ENCODE peak calls at places on chromosomes 12 and 14, in eight cellular contexts. One of them, this sample, is unnamed.

GRCh38 chr12:107526555-107527180 is 158.9 kb upstream of the PWP1 start:
- DNase-seq in Peyer's patch: no peak
- DNase-seq in body of pancreas: no peak
- DNase-seq in stomach: no peak
- DNase-seq in ovary: no peak
- DNase-seq in tibial nerve: no peak
- DNase-seq in heart left ventricle: no peak
- DNase-seq in IMR-90: no peak
- DNase-seq in this sample: no peak

GRCh38 chr14:100296106-100296651 is 10.1 kb downstream of the SLC25A29 start:
- DNase-seq in Peyer's patch: no peak
- DNase-seq in body of pancreas: no peak
- DNase-seq in stomach: no peak
- DNase-seq in ovary: peak; percentile 30
- DNase-seq in tibial nerve: no peak
- DNase-seq in heart left ventricle: peak; percentile 23
- DNase-seq in IMR-90: no peak
- DNase-seq in this sample: peak; percentile 14

GRCh38 chr14:74555476-74556050 is 56.5 kb downstream of the LTBP2 start:
- DNase-seq in Peyer's patch: no peak
- DNase-seq in body of pancreas: no peak
- DNase-seq in stomach: no peak
- DNase-seq in ovary: no peak
- DNase-seq in tibial nerve: no peak
- DNase-seq in heart left ventricle: no peak
- DNase-seq in IMR-90: no peak
- DNase-seq in this sample: peak; percentile 49

GRCh38 chr12:114812858-114813761 is 129.1 kb upstream of the TBX3 start:
- DNase-seq in Peyer's patch: no peak
- DNase-seq in body of pancreas: no peak
- DNase-seq in stomach: no peak
- DNase-seq in ovary: peak; percentile 32
- DNase-seq in tibial nerve: no peak
- DNase-seq in heart left ventricle: no peak
- DNase-seq in IMR-90: peak; percentile 74
- DNase-seq in this sample: no peak

GRCh38 chr12:64452559-64453329 is 824 bp downstream of the TBK1 start:
- DNase-seq in Peyer's patch: no peak
- DNase-seq in body of pancreas: peak; percentile 31
- DNase-seq in stomach: peak; percentile 33
- DNase-seq in ovary: no peak
- DNase-seq in tibial nerve: peak; percentile 12
- DNase-seq in heart left ventricle: no peak
- DNase-seq in IMR-90: peak; percentile 90
- DNase-seq in this sample: no peak

GRCh38 chr12:108649668-108650067 is 16.0 kb upstream of the SELPLG start:
- DNase-seq in Peyer's patch: no peak
- DNase-seq in body of pancreas: no peak
- DNase-seq in stomach: no peak
- DNase-seq in ovary: no peak
- DNase-seq in tibial nerve: no peak
- DNase-seq in heart left ventricle: no peak
- DNase-seq in IMR-90: peak; percentile 94
- DNase-seq in this sample: no peak

GRCh38 chr14:69887740-69888657 is 8.8 kb downstream of the SMOC1 start:
- DNase-seq in Peyer's patch: no peak
- DNase-seq in body of pancreas: peak; percentile 34
- DNase-seq in stomach: no peak
- DNase-seq in ovary: no peak
- DNase-seq in tibial nerve: no peak
- DNase-seq in heart left ventricle: no peak
- DNase-seq in IMR-90: peak; percentile 71
- DNase-seq in this sample: peak; percentile 87

GRCh38 chr14:78259831-78260230 is 89.7 kb downstream of the NRXN3 start:
- DNase-seq in Peyer's patch: no peak
- DNase-seq in body of pancreas: no peak
- DNase-seq in stomach: no peak
- DNase-seq in ovary: no peak
- DNase-seq in tibial nerve: no peak
- DNase-seq in heart left ventricle: no peak
- DNase-seq in IMR-90: no peak
- DNase-seq in this sample: no peak

GRCh38 chr12:64400041-64400440 is 4.2 kb upstream of the XPOT start:
- DNase-seq in Peyer's patch: no peak
- DNase-seq in body of pancreas: no peak
- DNase-seq in stomach: no peak
- DNase-seq in ovary: no peak
- DNase-seq in tibial nerve: no peak
- DNase-seq in heart left ventricle: no peak
- DNase-seq in IMR-90: peak; percentile 68
- DNase-seq in this sample: no peak

GRCh38 chr14:91154851-91155625 is 41.2 kb downstream of the DGLUCY start:
- DNase-seq in Peyer's patch: peak; percentile 25
- DNase-seq in body of pancreas: peak; percentile 78
- DNase-seq in stomach: peak; percentile 64
- DNase-seq in ovary: no peak
- DNase-seq in tibial nerve: peak; percentile 25
- DNase-seq in heart left ventricle: peak; percentile 63
- DNase-seq in IMR-90: peak; percentile 72
- DNase-seq in this sample: no peak

GRCh38 chr14:98018626-98019025 is 1221.4 kb downstream of the VRK1 start:
- DNase-seq in Peyer's patch: no peak
- DNase-seq in body of pancreas: no peak
- DNase-seq in stomach: no peak
- DNase-seq in ovary: no peak
- DNase-seq in tibial nerve: no peak
- DNase-seq in heart left ventricle: no peak
- DNase-seq in IMR-90: no peak
- DNase-seq in this sample: no peak

GRCh38 chr12:49515266-49515665 is 23.6 kb upstream of the KCNH3 start:
- DNase-seq in Peyer's patch: no peak
- DNase-seq in body of pancreas: no peak
- DNase-seq in stomach: no peak
- DNase-seq in ovary: no peak
- DNase-seq in tibial nerve: no peak
- DNase-seq in heart left ventricle: no peak
- DNase-seq in IMR-90: peak; percentile 90
- DNase-seq in this sample: no peak

GRCh38 chr12:34345801-34346200 is 323.5 kb downstream of the ALG10 start:
- DNase-seq in Peyer's patch: no peak
- DNase-seq in body of pancreas: no peak
- DNase-seq in stomach: no peak
- DNase-seq in ovary: no peak
- DNase-seq in tibial nerve: no peak
- DNase-seq in heart left ventricle: no peak
- DNase-seq in IMR-90: no peak
- DNase-seq in this sample: no peak

GRCh38 chr12:34347367-34347766 is 325.1 kb downstream of the ALG10 start:
- DNase-seq in Peyer's patch: no peak
- DNase-seq in body of pancreas: no peak
- DNase-seq in stomach: no peak
- DNase-seq in ovary: no peak
- DNase-seq in tibial nerve: no peak
- DNase-seq in heart left ventricle: no peak
- DNase-seq in IMR-90: no peak
- DNase-seq in this sample: no peak

GRCh38 chr12:34348064-34348463 is 325.8 kb downstream of the ALG10 start:
- DNase-seq in Peyer's patch: no peak
- DNase-seq in body of pancreas: no peak
- DNase-seq in stomach: no peak
- DNase-seq in ovary: no peak
- DNase-seq in tibial nerve: no peak
- DNase-seq in heart left ventricle: no peak
- DNase-seq in IMR-90: no peak
- DNase-seq in this sample: no peak

GRCh38 chr12:34344851-34345522 is 322.7 kb downstream of the ALG10 start:
- DNase-seq in Peyer's patch: no peak
- DNase-seq in body of pancreas: no peak
- DNase-seq in stomach: no peak
- DNase-seq in ovary: no peak
- DNase-seq in tibial nerve: no peak
- DNase-seq in heart left ventricle: no peak
- DNase-seq in IMR-90: no peak
- DNase-seq in this sample: no peak

GRCh38 chr12:34346372-34347034 is 324.2 kb downstream of the ALG10 start:
- DNase-seq in Peyer's patch: no peak
- DNase-seq in body of pancreas: no peak
- DNase-seq in stomach: no peak
- DNase-seq in ovary: no peak
- DNase-seq in tibial nerve: no peak
- DNase-seq in heart left ventricle: no peak
- DNase-seq in IMR-90: no peak
- DNase-seq in this sample: no peak
- H3K9me3 ChIP-seq in Peyer's patch: peaks cover 32% of the 10 kb centered on the region
- H3K9me3 ChIP-seq in body of pancreas: peaks cover 17% of the 10 kb centered on the region
- H3K9me3 ChIP-seq in stomach: peaks cover 38% of the 10 kb centered on the region
- H3K9me3 ChIP-seq in ovary: no peaks in the 10 kb centered on the region
- H3K9me3 ChIP-seq in tibial nerve: peaks cover 99% of the 10 kb centered on the region
- H3K9me3 ChIP-seq in heart left ventricle: no peaks in the 10 kb centered on the region
- H3K9me3 ChIP-seq in IMR-90: peaks cover 24% of the 10 kb centered on the region
- H3K9me3 ChIP-seq in this sample: no peaks in the 10 kb centered on the region

DNA sequence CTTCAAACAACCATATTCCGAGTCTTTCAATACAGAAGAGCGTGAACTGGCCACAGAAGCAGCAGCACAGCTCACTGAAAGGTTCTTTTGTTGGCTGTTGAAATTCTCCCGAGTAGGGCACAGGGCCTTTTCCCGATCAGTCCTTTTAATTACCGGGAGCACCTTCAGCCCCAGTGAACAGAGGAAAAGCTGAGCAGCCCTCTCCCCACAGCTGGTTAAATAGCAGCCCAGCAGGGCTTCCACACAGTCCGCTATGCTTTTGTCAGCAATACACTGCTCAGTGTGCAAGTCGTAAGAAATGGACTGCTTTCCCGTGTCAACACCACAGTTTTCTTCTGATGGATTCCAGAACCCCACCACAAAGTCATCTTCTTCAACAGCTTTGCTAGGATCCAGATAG is 61.3 kb downstream of the DICER1 start:
- DNase-seq in Peyer's patch: no peak
- DNase-seq in body of pancreas: no peak
- DNase-seq in stomach: no peak
- DNase-seq in ovary: no peak
- DNase-seq in tibial nerve: no peak
- DNase-seq in heart left ventricle: no peak
- DNase-seq in IMR-90: no peak
- DNase-seq in this sample: no peak
- H3K27ac ChIP-seq in Peyer's patch: no peak overlapping the region
- H3K27ac ChIP-seq in body of pancreas: no peak overlapping the region
- H3K27ac ChIP-seq in stomach: no peak overlapping the region
- H3K27ac ChIP-seq in ovary: no peak overlapping the region
- H3K27ac ChIP-seq in tibial nerve: peak overlapping the region; percentile 27
- H3K27ac ChIP-seq in heart left ventricle: no peak overlapping the region
- H3K27ac ChIP-seq in IMR-90: no peak overlapping the region
- H3K27ac ChIP-seq in this sample: no peak overlapping the region

GRCh38 chr12:124111006-124111405 is 138.0 kb downstream of the ZNF664 start:
- DNase-seq in Peyer's patch: no peak
- DNase-seq in body of pancreas: no peak
- DNase-seq in stomach: no peak
- DNase-seq in ovary: no peak
- DNase-seq in tibial nerve: no peak
- DNase-seq in heart left ventricle: no peak
- DNase-seq in IMR-90: no peak
- DNase-seq in this sample: no peak

GRCh38 chr12:124107299-124107698 is 134.3 kb downstream of the ZNF664 start:
- DNase-seq in Peyer's patch: no peak
- DNase-seq in body of pancreas: no peak
- DNase-seq in stomach: no peak
- DNase-seq in ovary: no peak
- DNase-seq in tibial nerve: no peak
- DNase-seq in heart left ventricle: no peak
- DNase-seq in IMR-90: no peak
- DNase-seq in this sample: no peak

GRCh38 chr12:124105546-124105945 is 132.5 kb downstream of the ZNF664 start:
- DNase-seq in Peyer's patch: no peak
- DNase-seq in body of pancreas: no peak
- DNase-seq in stomach: no peak
- DNase-seq in ovary: no peak
- DNase-seq in tibial nerve: no peak
- DNase-seq in heart left ventricle: no peak
- DNase-seq in IMR-90: no peak
- DNase-seq in this sample: no peak

GRCh38 chr12:124110372-124110883 is 137.4 kb downstream of the ZNF664 start:
- DNase-seq in Peyer's patch: no peak
- DNase-seq in body of pancreas: no peak
- DNase-seq in stomach: no peak
- DNase-seq in ovary: no peak
- DNase-seq in tibial nerve: no peak
- DNase-seq in heart left ventricle: no peak
- DNase-seq in IMR-90: no peak
- DNase-seq in this sample: no peak

GRCh38 chr12:124109760-124110159 is 136.7 kb downstream of the ZNF664 start:
- DNase-seq in Peyer's patch: no peak
- DNase-seq in body of pancreas: no peak
- DNase-seq in stomach: peak; percentile 37
- DNase-seq in ovary: no peak
- DNase-seq in tibial nerve: no peak
- DNase-seq in heart left ventricle: no peak
- DNase-seq in IMR-90: peak; percentile 5
- DNase-seq in this sample: no peak
- TF ChIP-seq POLR2A in Peyer's patch: no peak
- TF ChIP-seq POLR2A in body of pancreas: no peak
- TF ChIP-seq POLR2A in stomach: no peak
- TF ChIP-seq POLR2A in ovary: no peak
- TF ChIP-seq POLR2A in tibial nerve: no peak
- TF ChIP-seq POLR2A in heart left ventricle: no peak
- TF ChIP-seq POLR2A in IMR-90: no peak
- TF ChIP-seq POLR2A in this sample: no peak

GRCh38 chr12:80602455-80602854 is 105.0 kb upstream of the MYF6 start:
- DNase-seq in Peyer's patch: no peak
- DNase-seq in body of pancreas: no peak
- DNase-seq in stomach: no peak
- DNase-seq in ovary: no peak
- DNase-seq in tibial nerve: no peak
- DNase-seq in heart left ventricle: no peak
- DNase-seq in IMR-90: no peak
- DNase-seq in this sample: no peak

DNA sequence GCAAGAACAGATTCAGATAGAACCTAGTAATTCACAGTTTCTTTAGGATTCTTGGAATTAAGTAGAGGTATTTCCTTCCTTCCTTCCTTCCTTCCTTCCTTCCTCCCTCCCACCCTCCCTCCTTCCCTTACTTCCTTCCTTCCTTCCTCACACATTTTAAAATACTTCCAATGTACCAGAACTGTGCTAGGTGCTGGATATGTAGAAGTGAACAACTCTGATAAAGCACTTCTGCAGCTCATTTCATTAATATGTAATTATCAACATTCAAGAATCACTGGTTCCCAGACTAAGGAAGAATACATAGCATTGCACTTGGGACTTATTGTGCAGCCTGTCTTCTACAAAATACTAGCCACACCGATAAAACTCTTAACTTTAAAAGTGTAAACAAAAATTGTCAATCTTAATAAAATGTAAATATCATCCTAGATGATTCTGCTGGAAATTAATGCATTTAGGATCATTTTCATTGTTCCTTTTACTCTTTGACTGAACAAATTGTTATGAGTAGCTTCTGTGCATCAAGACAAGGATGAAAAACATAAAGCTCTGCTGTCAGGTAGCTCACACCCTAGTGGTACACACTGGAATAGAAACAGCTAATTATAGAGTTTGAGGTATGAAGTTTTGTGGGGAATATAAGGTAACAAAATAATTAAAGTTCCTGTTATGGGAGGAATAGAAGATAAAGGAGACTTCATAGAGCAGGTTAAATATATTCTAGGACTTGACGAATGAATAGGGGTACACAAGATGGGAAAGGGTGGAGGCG is 99.9 kb upstream of the MYF6 start:
- DNase-seq in Peyer's patch: no peak
- DNase-seq in body of pancreas: no peak
- DNase-seq in stomach: no peak
- DNase-seq in ovary: no peak
- DNase-seq in tibial nerve: no peak
- DNase-seq in heart left ventricle: no peak
- DNase-seq in IMR-90: no peak
- DNase-seq in this sample: no peak
- H3K9me3 ChIP-seq in Peyer's patch: no peaks in the 10 kb centered on the region
- H3K9me3 ChIP-seq in body of pancreas: no peaks in the 10 kb centered on the region
- H3K9me3 ChIP-seq in stomach: no peaks in the 10 kb centered on the region
- H3K9me3 ChIP-seq in ovary: no peaks in the 10 kb centered on the region
- H3K9me3 ChIP-seq in tibial nerve: no peaks in the 10 kb centered on the region
- H3K9me3 ChIP-seq in heart left ventricle: no peaks in the 10 kb centered on the region
- H3K9me3 ChIP-seq in IMR-90: no peaks in the 10 kb centered on the region
- H3K9me3 ChIP-seq in this sample: no peaks in the 10 kb centered on the region

This sample was measured in right lobe of liver.